ENCODE peak calls at places on chromosomes 7 and 10, in nine cellular contexts. F, X, J, Y, B, I, E, Z and A are unnamed samples.

GRCh38 chr10:12308976-12309375 is 40.4 kb upstream of the CAMK1D start:
- DNase-seq in X (no peak), Y (no peak), I (no peak), Z (no peak), B (no peak), F (no peak), J (no peak), E (no peak), A (no peak)

GRCh38 chr10:37488792-37489657 is 363.6 kb downstream of the ANKRD30A start:
- DNase-seq in X (no peak), I (no peak), Y (no peak), E (no peak), F (no peak), B (no peak), Z (no peak), J (peak; percentile 1), A (no peak)

GRCh38 chr10:132257271-132257670 is 50.5 kb downstream of the STK32C start:
- DNase-seq in Y (no peak), J (no peak), I (no peak), B (no peak), Z (no peak), E (no peak), X (no peak), F (no peak), A (no peak)

GRCh38 chr10:44105643-44106042 is 279.3 kb downstream of the CXCL12 start:
- DNase-seq in J (no peak), I (no peak), E (no peak), F (no peak), X (no peak), Y (no peak), Z (no peak), B (no peak), A (no peak)

GRCh38 chr10:59709472-59710125 is at the start of gene SLC16A9:
- DNase-seq in Z (peak; percentile 46), E (no peak), X (peak; percentile 87), J (peak; percentile 70), B (peak; percentile 70), I (peak; percentile 52), Y (peak; percentile 69), F (peak; percentile 64), A (peak; percentile 85)

GRCh38 chr7:13104128-13104527 is 416.7 kb downstream of the ARL4A start:
- DNase-seq in J (no peak), X (no peak), Y (no peak), B (no peak), I (no peak), Z (no peak), E (no peak), F (no peak), A (no peak)

GRCh38 chr7:29375641-29376562 is 181.3 kb downstream of the CHN2 start:
- DNase-seq in I (peak; percentile 30), J (no peak), Y (no peak), Z (no peak), F (peak; percentile 83), B (no peak), X (no peak), E (no peak), A (no peak)

GRCh38 chr7:149753370-149754233 is 19.8 kb downstream of the ZNF467 start:
- DNase-seq in Y (no peak), Z (no peak), B (no peak), E (no peak), J (no peak), I (peak; percentile 19), F (no peak), X (peak; percentile 55), A (no peak)

GRCh38 chr7:73909996-73910395 is 49.0 kb downstream of the TMEM270 start:
- DNase-seq in I (no peak), J (no peak), Z (no peak), X (no peak), B (no peak), Y (no peak), E (no peak), F (no peak), A (peak; percentile 23)

GRCh38 chr10:114413398-114413797 is 9.1 kb upstream of the AFAP1L2 start:
- DNase-seq in E (no peak), Z (no peak), J (no peak), F (no peak), X (peak; percentile 85), Y (no peak), B (no peak), I (no peak), A (peak; percentile 20)

GRCh38 chr7:132790104-132790503 is 213.8 kb upstream of the PLXNA4 start:
- DNase-seq in B (no peak), E (no peak), J (no peak), Y (no peak), F (no peak), I (no peak), Z (no peak), X (no peak), A (no peak)

GRCh38 chr7:92797693-92798092 is 38.7 kb downstream of the CDK6 start:
- DNase-seq in I (no peak), F (no peak), J (no peak), X (no peak), E (no peak), B (no peak), Y (no peak), Z (no peak), A (no peak)

GRCh38 chr10:103193820-103194529 is 903 bp upstream of the NT5C2 start:
- DNase-seq in Z (no peak), E (no peak), J (no peak), Y (peak; percentile 12), F (no peak), I (no peak), B (no peak), X (no peak), A (no peak)

GRCh38 chr7:106012935-106013439 is 49.9 kb downstream of the CDHR3 start:
- DNase-seq in F (no peak), X (no peak), Z (no peak), B (no peak), I (no peak), Y (no peak), J (no peak), E (no peak), A (no peak)

GRCh38 chr10:77919713-77920108 is 6.8 kb downstream of the DLG5 start:
- DNase-seq in X (no peak), J (no peak), F (no peak), E (no peak), B (no peak), Z (no peak), Y (no peak), I (no peak), A (no peak)

GRCh38 chr7:36198854-36199266 is 45.8 kb downstream of the EEPD1 start:
- DNase-seq in X (no peak), B (no peak), Y (no peak), I (no peak), J (no peak), E (no peak), F (no peak), Z (no peak), A (no peak)

GRCh38 chr10:117536359-117536861 is 6.1 kb upstream of the EMX2 start:
- DNase-seq in X (peak; percentile 49), B (no peak), J (no peak), F (no peak), E (no peak), I (no peak), Y (no peak), Z (no peak), A (no peak)

GRCh38 chr7:150515248-150515647 is 576 bp downstream of the GIMAP7 start:
- DNase-seq in I (no peak), F (no peak), Z (no peak), J (no peak), B (no peak), E (no peak), X (no peak), Y (no peak), A (no peak)

GRCh38 chr10:57593983-57594573 is 673.6 kb downstream of the IPMK start:
- DNase-seq in I (no peak), E (no peak), Z (no peak), F (no peak), B (no peak), X (no peak), Y (no peak), J (no peak), A (no peak)

GRCh38 chr10:119602241-119603095 is 5.7 kb upstream of the TIAL1 start:
- DNase-seq in I (peak; percentile 12), X (no peak), J (no peak), B (no peak), Y (no peak), F (no peak), E (no peak), Z (no peak), A (no peak)

GRCh38 chr7:92244803-92245486 is 769 bp downstream of the KRIT1 start:
- DNase-seq in J (no peak), B (peak; percentile 14), Z (no peak), Y (no peak), E (no peak), X (no peak), I (no peak), F (no peak), A (no peak)

GRCh38 chr7:9863542-9863941 is 1110.1 kb upstream of the PHF14 start:
- DNase-seq in I (no peak), B (no peak), J (no peak), Y (no peak), Z (no peak), E (no peak), X (no peak), F (peak; percentile 55), A (no peak)

GRCh38 chr7:118182618-118183253 is 1.2 kb upstream of the LSM8 start:
- DNase-seq in F (no peak), E (no peak), Z (no peak), I (no peak), B (no peak), Y (no peak), X (no peak), J (no peak), A (no peak)

GRCh38 chr10:125720002-125720382 is 483 bp downstream of the EDRF1 start:
- DNase-seq in Y (no peak), Z (no peak), E (no peak), I (no peak), B (no peak), J (no peak), X (no peak), F (no peak), A (no peak)

GRCh38 chr7:47420117-47420780 is 161.7 kb downstream of the TNS3 start:
- DNase-seq in J (no peak), I (no peak), B (no peak), F (no peak), E (no peak), Y (no peak), Z (no peak), X (no peak), A (no peak)

GRCh38 chr7:41921453-41921912 is 218.6 kb upstream of the INHBA start:
- DNase-seq in I (no peak), F (no peak), Z (no peak), B (no peak), J (no peak), Y (no peak), E (no peak), X (no peak), A (no peak)

GRCh38 chr7:6367701-6368211 is 80.0 kb downstream of the DAGLB start:
- DNase-seq in Z (no peak), J (no peak), E (no peak), X (no peak), Y (no peak), F (no peak), I (no peak), B (no peak), A (no peak)

GRCh38 chr10:133439517-133440461 is 14.0 kb upstream of the SCART1 start:
- DNase-seq in F (peak; percentile 48), E (no peak), X (peak; percentile 60), J (no peak), Y (no peak), Z (no peak), I (no peak), B (peak; percentile 10), A (peak; percentile 76)

GRCh38 chr7:157979631-157980340 is 607.8 kb downstream of the PTPRN2 start:
- DNase-seq in Z (no peak), I (no peak), X (no peak), J (no peak), B (no peak), F (no peak), Y (no peak), E (no peak), A (no peak)

GRCh38 chr10:114502071-114502470 is 97.8 kb upstream of the AFAP1L2 start:
- DNase-seq in I (no peak), Z (no peak), F (no peak), Y (no peak), J (no peak), E (no peak), B (no peak), X (no peak), A (no peak)